ENCODE peak calls at places on chromosome 5, in seven cellular contexts. L is hepatocyte, T is sigmoid colon, G is A549, J is prostate gland, U is cardiac muscle cell, P is body of pancreas. Y is an unnamed sample. For H3K9me3, the result is how much of the 10 kb centered on the place peaks cover.

GRCh38 chr5:168578006-168578405 is 1.2 kb downstream of the PANK3 start:
- DNase-seq in T (no peak), L (no peak), P (no peak), J (no peak), U (no peak), G (no peak), Y (no peak)

GRCh38 chr5:52693279-52693678 is 94.4 kb upstream of the ITGA1 start:
- DNase-seq in P (peak), U (peak), G (peak), T (peak), L (peak), J (no peak), Y (no peak)

GRCh38 chr5:75640395-75640794 is 29.1 kb downstream of the ANKDD1B start:
- DNase-seq in G (no peak), U (no peak), J (no peak), L (no peak), P (no peak), T (no peak), Y (no peak)

GRCh38 chr5:119036101-119036762 is 34.7 kb upstream of the DMXL1 start:
- DNase-seq in U (no peak), P (no peak), L (peak), T (no peak), J (no peak), G (peak), Y (peak)

GRCh38 chr5:168647083-168647482 is 67.9 kb upstream of the PANK3 start:
- DNase-seq in P (no peak), L (peak), G (peak), J (no peak), T (no peak), U (no peak), Y (no peak)

GRCh38 chr5:101067415-101067814 is 164.3 kb upstream of the ST8SIA4 start:
- DNase-seq in L (no peak), J (no peak), G (no peak), T (no peak), P (no peak), U (no peak), Y (no peak)

GRCh38 chr5:170273968-170274710 is 23.4 kb downstream of the LCP2 start:
- DNase-seq in J (peak), U (peak), P (no peak), G (peak), L (peak), T (peak), Y (no peak)

GRCh38 chr5:149152317-149152746 is 11.0 kb downstream of the ABLIM3 start:
- DNase-seq in P (peak), J (no peak), T (no peak), L (peak), G (peak), U (no peak), Y (no peak)

GRCh38 chr5:90886381-90886780 is 327.8 kb downstream of the ADGRV1 start:
- DNase-seq in U (no peak), L (no peak), J (no peak), P (no peak), T (no peak), G (no peak), Y (no peak)

GRCh38 chr5:133847301-133847700 is 121.1 kb downstream of the C5orf15 start:
- DNase-seq in G (no peak), L (no peak), J (no peak), T (no peak), U (no peak), P (no peak), Y (no peak)

GRCh38 chr5:61298580-61298979 is 33.5 kb upstream of the ZSWIM6 start:
- DNase-seq in L (peak), J (no peak), G (no peak), T (no peak), P (peak), U (no peak), Y (no peak)

GRCh38 chr5:158751961-158752655 is 347.6 kb downstream of the EBF1 start:
- DNase-seq in L (no peak), U (no peak), P (no peak), G (no peak), T (no peak), J (no peak), Y (no peak)

GRCh38 chr5:115785395-115786009 is 31.0 kb downstream of the CDO1 start:
- DNase-seq in T (no peak), J (no peak), G (no peak), L (no peak), P (no peak), U (peak), Y (no peak)

GRCh38 chr5:100110497-100110896 is 424.7 kb upstream of the FAM174A start:
- DNase-seq in G (no peak), U (no peak), P (no peak), T (no peak), L (no peak), J (no peak), Y (no peak)

GRCh38 chr5:15021286-15022046 is 149.9 kb upstream of the ANKH start:
- DNase-seq in J (no peak), L (peak), U (no peak), G (no peak), T (no peak), P (no peak), Y (peak)

GRCh38 chr5:137666109-137666850 is 69.6 kb downstream of the KLHL3 start:
- DNase-seq in U (no peak), P (peak), G (no peak), L (no peak), T (no peak), J (no peak), Y (no peak)

GRCh38 chr5:126054593-126055347 is 368.4 kb upstream of the GRAMD2B start:
- DNase-seq in P (no peak), L (no peak), J (no peak), G (no peak), U (peak), T (no peak), Y (no peak)

GRCh38 chr5:98872679-98873078 is 56.1 kb downstream of the CHD1 start:
- DNase-seq in U (no peak), G (no peak), P (no peak), J (no peak), T (no peak), L (no peak), Y (no peak)

GRCh38 chr5:177545487-177546261 is 8.7 kb downstream of the FAM193B start:
- DNase-seq in P (peak), T (peak), L (peak), J (no peak), U (no peak), G (no peak), Y (peak)

GRCh38 chr5:149732500-149733128 is 2.5 kb downstream of the PPARGC1B start:
- DNase-seq in G (no peak), L (peak), T (peak), J (peak), P (no peak), U (peak), Y (no peak)

GRCh38 chr5:143918961-143919360 is 107.0 kb downstream of the HMHB1 start:
- DNase-seq in J (no peak), L (no peak), G (no peak), U (no peak), T (no peak), P (no peak), Y (no peak)

GRCh38 chr5:33936004-33936380 is 194 bp upstream of the RXFP3 start:
- DNase-seq in T (no peak), L (peak), J (peak), P (peak), U (peak), G (peak), Y (peak)
- TF ChIP-seq CTCF in T (no peak), L (no peak), J (peak), P (peak), U (peak), G (no peak), Y (no peak)

GRCh38 chr5:161432798-161433197 is 113.7 kb downstream of the GABRB2 start:
- DNase-seq in T (no peak), J (no peak), P (no peak), G (no peak), L (no peak), U (no peak), Y (no peak)
- H3K9me3 ChIP-seq in T (under half), J (under half), P (under half), G (under half), L (under half), U (under half), Y (under half)

GRCh38 chr5:154844800-154845199 is 5.6 kb downstream of the FAXDC2 start:
- DNase-seq in T (no peak), J (no peak), G (no peak), P (no peak), U (no peak), L (no peak), Y (no peak)
- TF ChIP-seq CTCF in T (no peak), J (no peak), G (no peak), P (no peak), U (no peak), L (no peak), Y (no peak)

DNA sequence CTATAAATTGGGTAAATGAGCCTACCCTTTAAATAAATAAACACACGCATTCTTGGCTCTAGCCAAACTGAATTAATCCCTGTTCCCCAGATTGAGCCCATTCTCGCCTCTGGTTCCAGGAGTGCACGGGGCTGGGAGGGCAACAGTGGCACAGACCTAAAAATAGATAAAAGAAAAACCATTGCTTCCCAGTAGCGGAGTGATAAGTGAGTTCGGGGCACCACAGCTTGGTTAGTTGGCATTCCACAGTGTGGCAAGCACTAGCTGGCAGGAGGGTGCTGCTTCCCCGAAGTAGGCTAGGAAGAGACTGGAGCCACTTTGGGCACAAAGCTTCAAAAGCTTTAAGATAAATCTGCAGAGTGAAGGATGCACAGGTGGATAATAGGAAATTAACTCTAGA is 322.2 kb upstream of the SGCD start:
- DNase-seq in U (no peak), G (no peak), J (no peak), P (no peak), T (no peak), L (no peak), Y (no peak)
- H3K9me3 ChIP-seq in U (under half), G (under half), J (under half), P (under half), T (under half), L (under half), Y (under half)